ENCODE peak calls at places on chromosomes 2 and 18, in four cellular contexts. I is spleen, E is heart left ventricle, Z is dorsolateral prefrontal cortex. R is an unnamed sample.

GRCh38 chr2:38465789-38466127 is 88.7 kb upstream of the ATL2 start:
- DNase-seq in E (no peak), Z (no peak), I (no peak), R (no peak)

GRCh38 chr2:29374823-29375222 is 259.6 kb downstream of the CLIP4 start:
- DNase-seq in E (no peak), I (no peak), Z (no peak), R (no peak)

GRCh38 chr2:167729911-167730310 is 517.5 kb downstream of the STK39 start:
- DNase-seq in I (no peak), E (no peak), Z (no peak), R (no peak)

GRCh38 chr2:119293254-119293653 is 69.6 kb downstream of the STEAP3 start:
- DNase-seq in Z (no peak), I (no peak), E (no peak), R (no peak)

GRCh38 chr2:200156140-200156858 is 150.2 kb upstream of the SPATS2L start:
- DNase-seq in Z (no peak), I (no peak), E (peak), R (no peak)

GRCh38 chr2:152718909-152719645 is 657 bp downstream of the ARL6IP6 start:
- DNase-seq in I (no peak), Z (no peak), E (no peak), R (no peak)

GRCh38 chr2:145026456-145027072 is 506.6 kb upstream of the ZEB2 start:
- DNase-seq in Z (no peak), I (no peak), E (no peak), R (no peak)

GRCh38 chr18:43800584-43800983 is 523.3 kb upstream of the SYT4 start:
- DNase-seq in E (no peak), Z (no peak), I (no peak), R (no peak)

GRCh38 chr18:59718108-59719057 is 21.2 kb upstream of the CCBE1 start:
- DNase-seq in E (no peak), Z (no peak), I (no peak), R (no peak)

GRCh38 chr2:47767880-47768609 is 14.9 kb upstream of the MSH6 start:
- DNase-seq in I (peak), Z (peak), E (peak), R (peak)

GRCh38 chr2:85437488-85438290 is 19.2 kb downstream of the SH2D6 start:
- DNase-seq in Z (peak), E (peak), I (peak), R (peak)

GRCh38 chr2:217661378-217661777 is 341.4 kb downstream of the TNS1 start:
- DNase-seq in I (no peak), Z (no peak), E (no peak), R (no peak)

GRCh38 chr18:48192542-48192941 is 216.6 kb downstream of the ZBTB7C start:
- DNase-seq in I (no peak), Z (no peak), E (no peak), R (no peak)

GRCh38 chr2:140199312-140199711 is 1419.1 kb upstream of the NXPH2 start:
- DNase-seq in I (no peak), E (no peak), Z (no peak), R (no peak)

DNA sequence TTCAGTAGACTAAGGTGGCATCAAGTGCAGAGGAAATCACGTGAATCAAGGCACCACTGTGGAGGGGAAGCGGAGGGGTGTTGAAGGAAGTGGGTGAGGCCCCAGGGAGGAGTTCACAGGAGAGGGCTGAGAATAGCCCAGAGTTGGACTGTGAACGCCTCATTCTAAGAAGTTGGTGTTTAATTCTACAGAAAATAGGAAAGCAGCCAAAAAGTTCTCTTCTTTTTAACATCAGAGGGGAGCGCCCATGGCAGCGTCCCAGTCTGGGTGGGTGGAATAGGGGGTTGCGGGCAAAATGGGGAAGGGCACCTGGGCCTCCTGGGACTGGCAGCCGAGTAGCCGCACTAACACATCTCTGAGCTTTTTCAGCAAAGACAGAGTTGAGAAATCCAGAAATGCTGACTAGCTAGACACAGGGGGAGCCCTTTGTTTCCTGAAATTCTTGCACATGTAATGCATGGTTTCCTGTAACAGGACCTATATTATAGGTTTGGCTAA is 96.9 kb downstream of the NEB start:
- DNase-seq in I (peak), E (peak), Z (no peak), R (no peak)
- H3K27ac ChIP-seq in I (peak), E (peak), Z (no peak), R (no peak)

GRCh38 chr2:160429248-160430000 is 64.2 kb downstream of the RBMS1 start:
- DNase-seq in I (no peak), Z (no peak), E (no peak), R (no peak)
- H3K27ac ChIP-seq in I (peak), Z (peak), E (peak), R (no peak)

DNA sequence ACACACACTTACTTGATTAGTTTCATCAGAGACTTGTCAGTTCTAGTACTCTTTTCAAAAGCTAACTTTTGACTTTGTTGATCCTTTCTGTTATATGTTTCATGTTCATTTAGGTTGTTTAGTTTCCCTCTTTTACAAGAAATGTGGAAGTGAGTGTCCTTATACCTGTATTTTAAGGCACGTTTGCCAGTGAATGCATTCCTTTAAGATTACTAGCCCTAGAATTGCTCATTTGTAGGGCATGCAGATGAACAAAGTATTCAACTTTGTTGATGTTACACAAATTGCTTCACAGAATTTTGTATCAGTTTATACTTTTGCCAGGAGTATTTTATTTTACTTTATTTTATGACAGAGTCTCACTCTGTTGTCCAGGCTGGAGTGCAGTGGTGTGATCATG is 6.3 kb downstream of the IL1RL2 start:
- DNase-seq in Z (no peak), E (no peak), I (no peak), R (no peak)
- H3K27ac ChIP-seq in Z (no peak), E (no peak), I (no peak), R (no peak)

DNA sequence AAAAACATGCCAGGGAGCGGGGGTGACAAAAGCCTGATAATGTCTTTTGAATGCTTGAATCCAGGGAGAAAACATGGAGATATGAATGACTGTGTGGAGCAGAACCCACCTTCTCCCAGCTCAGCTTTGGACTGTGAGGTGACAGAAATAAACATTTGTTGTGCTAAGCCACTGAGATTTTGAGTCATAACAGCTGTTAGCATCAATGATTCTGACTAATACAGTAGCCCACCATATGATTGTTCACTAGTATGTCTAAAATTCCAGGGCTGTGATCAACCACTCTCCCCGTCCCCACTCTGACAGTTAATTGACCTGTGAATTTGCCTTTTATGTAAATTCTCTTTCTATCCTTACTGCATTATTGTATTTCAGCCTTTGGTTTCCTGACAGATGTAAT is 69.1 kb downstream of the PDK1 start:
- DNase-seq in Z (no peak), I (no peak), E (no peak), R (no peak)
- H3K27ac ChIP-seq in Z (no peak), I (no peak), E (no peak), R (no peak)

GRCh38 chr2:41989503-41990180 is 58.2 kb upstream of the PKDCC start:
- DNase-seq in I (no peak), Z (no peak), E (no peak), R (no peak)
- H3K27ac ChIP-seq in I (peak), Z (peak), E (peak), R (no peak)